ENCODE peak calls at places on chromosomes 5 and 9, in six cellular contexts. One of them, this sample, is unnamed.

GRCh38 chr9:2263665-2264064 is 248.5 kb downstream of the SMARCA2 start:
- DNase-seq in uterus: no peak
- DNase-seq in HCT116: no peak
- DNase-seq in adrenal gland: no peak
- DNase-seq in right lobe of liver: no peak
- DNase-seq in IMR-90: no peak
- DNase-seq in this sample: no peak

GRCh38 chr5:115735108-115735998 is 81.1 kb downstream of the CDO1 start:
- DNase-seq in uterus: no peak
- DNase-seq in HCT116: no peak
- DNase-seq in adrenal gland: no peak
- DNase-seq in right lobe of liver: no peak
- DNase-seq in IMR-90: no peak
- DNase-seq in this sample: no peak

GRCh38 chr9:126146254-126147145 is 180.1 kb upstream of the MVB12B start:
- DNase-seq in uterus: no peak
- DNase-seq in HCT116: no peak
- DNase-seq in adrenal gland: peak
- DNase-seq in right lobe of liver: peak
- DNase-seq in IMR-90: no peak
- DNase-seq in this sample: peak

GRCh38 chr9:128819716-128820664 is 1.7 kb downstream of the ENDOG start:
- DNase-seq in uterus: peak
- DNase-seq in HCT116: no peak
- DNase-seq in adrenal gland: no peak
- DNase-seq in right lobe of liver: no peak
- DNase-seq in IMR-90: no peak
- DNase-seq in this sample: no peak

GRCh38 chr9:89000973-89001916 is 10.0 kb downstream of the S1PR3 start:
- DNase-seq in uterus: peak
- DNase-seq in HCT116: peak
- DNase-seq in adrenal gland: peak
- DNase-seq in right lobe of liver: peak
- DNase-seq in IMR-90: peak
- DNase-seq in this sample: peak

GRCh38 chr9:136051568-136052432 is 43.3 kb downstream of the NACC2 start:
- DNase-seq in uterus: no peak
- DNase-seq in HCT116: peak
- DNase-seq in adrenal gland: peak
- DNase-seq in right lobe of liver: no peak
- DNase-seq in IMR-90: peak
- DNase-seq in this sample: peak

GRCh38 chr5:350355-350754 is 28.8 kb downstream of the AHRR start:
- DNase-seq in uterus: no peak
- DNase-seq in HCT116: peak
- DNase-seq in adrenal gland: no peak
- DNase-seq in right lobe of liver: no peak
- DNase-seq in IMR-90: no peak
- DNase-seq in this sample: peak

GRCh38 chr5:110377411-110378392 is 348.8 kb downstream of the TMEM232 start:
- DNase-seq in uterus: no peak
- DNase-seq in HCT116: no peak
- DNase-seq in adrenal gland: no peak
- DNase-seq in right lobe of liver: no peak
- DNase-seq in IMR-90: peak
- DNase-seq in this sample: no peak

GRCh38 chr9:18707078-18707477 is 233.1 kb downstream of the ADAMTSL1 start:
- DNase-seq in uterus: no peak
- DNase-seq in HCT116: no peak
- DNase-seq in adrenal gland: no peak
- DNase-seq in right lobe of liver: no peak
- DNase-seq in IMR-90: peak
- DNase-seq in this sample: no peak

GRCh38 chr9:122107291-122107805 is 14.2 kb upstream of the TTLL11 start:
- DNase-seq in uterus: peak
- DNase-seq in HCT116: no peak
- DNase-seq in adrenal gland: no peak
- DNase-seq in right lobe of liver: no peak
- DNase-seq in IMR-90: peak
- DNase-seq in this sample: no peak

GRCh38 chr9:93508207-93508606 is 54.8 kb upstream of the FAM120AOS start:
- DNase-seq in uterus: no peak
- DNase-seq in HCT116: no peak
- DNase-seq in adrenal gland: no peak
- DNase-seq in right lobe of liver: no peak
- DNase-seq in IMR-90: no peak
- DNase-seq in this sample: no peak

GRCh38 chr5:149181702-149182101 is 40.4 kb downstream of the ABLIM3 start:
- DNase-seq in uterus: no peak
- DNase-seq in HCT116: no peak
- DNase-seq in adrenal gland: no peak
- DNase-seq in right lobe of liver: no peak
- DNase-seq in IMR-90: peak
- DNase-seq in this sample: no peak

GRCh38 chr5:150637245-150638052 is 3.0 kb upstream of the SYNPO start:
- DNase-seq in uterus: no peak
- DNase-seq in HCT116: no peak
- DNase-seq in adrenal gland: peak
- DNase-seq in right lobe of liver: no peak
- DNase-seq in IMR-90: peak
- DNase-seq in this sample: no peak

GRCh38 chr9:70477146-70477745 is 62.8 kb upstream of the KLF9 start:
- DNase-seq in uterus: no peak
- DNase-seq in HCT116: no peak
- DNase-seq in adrenal gland: no peak
- DNase-seq in right lobe of liver: no peak
- DNase-seq in IMR-90: peak
- DNase-seq in this sample: no peak

GRCh38 chr5:135039526-135040296 is 5.7 kb upstream of the PITX1 start:
- DNase-seq in uterus: no peak
- DNase-seq in HCT116: no peak
- DNase-seq in adrenal gland: no peak
- DNase-seq in right lobe of liver: no peak
- DNase-seq in IMR-90: no peak
- DNase-seq in this sample: no peak

GRCh38 chr5:17402291-17403121 is 95.5 kb upstream of the TAF11L2 start:
- DNase-seq in uterus: no peak
- DNase-seq in HCT116: no peak
- DNase-seq in adrenal gland: no peak
- DNase-seq in right lobe of liver: no peak
- DNase-seq in IMR-90: no peak
- DNase-seq in this sample: no peak

GRCh38 chr9:127489471-127490115 is 38.3 kb downstream of the LRSAM1 start:
- DNase-seq in uterus: no peak
- DNase-seq in HCT116: no peak
- DNase-seq in adrenal gland: no peak
- DNase-seq in right lobe of liver: no peak
- DNase-seq in IMR-90: no peak
- DNase-seq in this sample: no peak

GRCh38 chr5:175223336-175223735 is 220.6 kb downstream of the DRD1 start:
- DNase-seq in uterus: no peak
- DNase-seq in HCT116: no peak
- DNase-seq in adrenal gland: no peak
- DNase-seq in right lobe of liver: no peak
- DNase-seq in IMR-90: no peak
- DNase-seq in this sample: no peak

GRCh38 chr9:25939116-25939515 is 260.9 kb upstream of the TUSC1 start:
- DNase-seq in uterus: no peak
- DNase-seq in HCT116: no peak
- DNase-seq in adrenal gland: no peak
- DNase-seq in right lobe of liver: no peak
- DNase-seq in IMR-90: no peak
- DNase-seq in this sample: no peak

GRCh38 chr5:42573386-42573785 is 150.1 kb downstream of the GHR start:
- DNase-seq in uterus: no peak
- DNase-seq in HCT116: no peak
- DNase-seq in adrenal gland: no peak
- DNase-seq in right lobe of liver: peak
- DNase-seq in IMR-90: no peak
- DNase-seq in this sample: no peak

GRCh38 chr9:129312251-129312650 is 134.2 kb upstream of the IER5L start:
- DNase-seq in uterus: no peak
- DNase-seq in HCT116: no peak
- DNase-seq in adrenal gland: no peak
- DNase-seq in right lobe of liver: peak
- DNase-seq in IMR-90: no peak
- DNase-seq in this sample: peak

GRCh38 chr5:59390074-59390659 is 503.4 kb downstream of the PDE4D start:
- DNase-seq in uterus: no peak
- DNase-seq in HCT116: no peak
- DNase-seq in adrenal gland: peak
- DNase-seq in right lobe of liver: no peak
- DNase-seq in IMR-90: peak
- DNase-seq in this sample: no peak

GRCh38 chr5:172659909-172660628 is 19.0 kb downstream of the NEURL1B start:
- DNase-seq in uterus: peak
- DNase-seq in HCT116: no peak
- DNase-seq in adrenal gland: peak
- DNase-seq in right lobe of liver: peak
- DNase-seq in IMR-90: peak
- DNase-seq in this sample: peak

GRCh38 chr9:19087601-19088000 is 15.1 kb downstream of the HAUS6 start:
- DNase-seq in uterus: no peak
- DNase-seq in HCT116: no peak
- DNase-seq in adrenal gland: peak
- DNase-seq in right lobe of liver: no peak
- DNase-seq in IMR-90: peak
- DNase-seq in this sample: no peak

GRCh38 chr5:150085950-150086715 is at the start of gene CSF1R:
- DNase-seq in uterus: no peak
- DNase-seq in HCT116: no peak
- DNase-seq in adrenal gland: no peak
- DNase-seq in right lobe of liver: no peak
- DNase-seq in IMR-90: no peak
- DNase-seq in this sample: peak

GRCh38 chr5:170397059-170397458 is 7.9 kb upstream of the KCNMB1 start:
- DNase-seq in uterus: no peak
- DNase-seq in HCT116: no peak
- DNase-seq in adrenal gland: no peak
- DNase-seq in right lobe of liver: no peak
- DNase-seq in IMR-90: no peak
- DNase-seq in this sample: no peak
- TF ChIP-seq CTCF in uterus: no peak
- TF ChIP-seq CTCF in HCT116: no peak
- TF ChIP-seq CTCF in adrenal gland: no peak
- TF ChIP-seq CTCF in right lobe of liver: no peak
- TF ChIP-seq CTCF in IMR-90: no peak
- TF ChIP-seq CTCF in this sample: no peak

GRCh38 chr9:105126233-105126632 is 118.2 kb upstream of the SLC44A1 start:
- DNase-seq in uterus: no peak
- DNase-seq in HCT116: no peak
- DNase-seq in adrenal gland: no peak
- DNase-seq in right lobe of liver: no peak
- DNase-seq in IMR-90: peak
- DNase-seq in this sample: no peak

GRCh38 chr9:105128908-105129307 is 115.5 kb upstream of the SLC44A1 start:
- DNase-seq in uterus: no peak
- DNase-seq in HCT116: no peak
- DNase-seq in adrenal gland: no peak
- DNase-seq in right lobe of liver: no peak
- DNase-seq in IMR-90: no peak
- DNase-seq in this sample: no peak

GRCh38 chr9:105129731-105130130 is 114.7 kb upstream of the SLC44A1 start:
- DNase-seq in uterus: no peak
- DNase-seq in HCT116: no peak
- DNase-seq in adrenal gland: no peak
- DNase-seq in right lobe of liver: no peak
- DNase-seq in IMR-90: no peak
- DNase-seq in this sample: no peak

GRCh38 chr9:105132006-105132405 is 112.4 kb upstream of the SLC44A1 start:
- DNase-seq in uterus: no peak
- DNase-seq in HCT116: no peak
- DNase-seq in adrenal gland: no peak
- DNase-seq in right lobe of liver: no peak
- DNase-seq in IMR-90: no peak
- DNase-seq in this sample: no peak

DNA sequence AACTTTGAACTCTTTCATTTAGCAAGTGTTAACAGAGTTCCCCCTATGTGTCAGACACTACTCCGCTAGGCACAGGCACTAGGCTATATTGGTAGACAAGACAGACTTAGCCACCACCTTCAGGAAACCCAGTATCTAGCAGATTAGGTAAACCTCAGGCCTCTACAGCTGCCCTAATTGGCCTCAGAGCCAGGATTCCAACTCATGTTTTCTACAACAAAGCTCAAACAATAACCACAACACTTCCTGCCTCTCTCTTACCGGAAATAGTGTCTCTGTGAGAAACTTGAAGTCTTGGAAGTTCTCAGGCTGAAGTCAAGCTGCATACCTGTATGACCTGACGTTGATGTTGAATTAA is 116.6 kb upstream of the SLC44A1 start:
- DNase-seq in uterus: no peak
- DNase-seq in HCT116: no peak
- DNase-seq in adrenal gland: no peak
- DNase-seq in right lobe of liver: no peak
- DNase-seq in IMR-90: peak
- DNase-seq in this sample: no peak
- TF ChIP-seq CTCF in uterus: no peak
- TF ChIP-seq CTCF in HCT116: no peak
- TF ChIP-seq CTCF in adrenal gland: no peak
- TF ChIP-seq CTCF in right lobe of liver: no peak
- TF ChIP-seq CTCF in IMR-90: no peak
- TF ChIP-seq CTCF in this sample: no peak

GRCh38 chr9:24342457-24342856 is 203.2 kb downstream of the IZUMO3 start:
- DNase-seq in uterus: no peak
- DNase-seq in HCT116: no peak
- DNase-seq in adrenal gland: no peak
- DNase-seq in right lobe of liver: no peak
- DNase-seq in IMR-90: no peak
- DNase-seq in this sample: no peak
- TF ChIP-seq CTCF in uterus: no peak
- TF ChIP-seq CTCF in HCT116: no peak
- TF ChIP-seq CTCF in adrenal gland: no peak
- TF ChIP-seq CTCF in right lobe of liver: no peak
- TF ChIP-seq CTCF in IMR-90: no peak
- TF ChIP-seq CTCF in this sample: no peak

GRCh38 chr5:136686192-136686872 is 321.0 kb upstream of the TRPC7 start:
- DNase-seq in uterus: no peak
- DNase-seq in HCT116: no peak
- DNase-seq in adrenal gland: no peak
- DNase-seq in right lobe of liver: no peak
- DNase-seq in IMR-90: peak
- DNase-seq in this sample: no peak
- TF ChIP-seq CTCF in uterus: no peak
- TF ChIP-seq CTCF in HCT116: peak
- TF ChIP-seq CTCF in adrenal gland: peak
- TF ChIP-seq CTCF in right lobe of liver: no peak
- TF ChIP-seq CTCF in IMR-90: peak
- TF ChIP-seq CTCF in this sample: peak